ENCODE peak calls at places on chromosome X, in five cellular contexts. One of them, this sample, is unnamed.

GRCh38 chrX:106933538-106933961 is 13.3 kb downstream of the CLDN2 start:
- DNase-seq in fibroblast of lung: no peak
- DNase-seq in heart right ventricle: no peak
- DNase-seq in HuH-7.5: no peak
- DNase-seq in NCI-H2081: no peak
- DNase-seq in this sample: no peak

GRCh38 chrX:103628386-103629290 is at the start of gene TCEAL1:
- DNase-seq in heart right ventricle: peak
- DNase-seq in HuH-7.5: no peak
- DNase-seq in fibroblast of lung: peak
- DNase-seq in NCI-H2081: peak
- DNase-seq in this sample: peak

GRCh38 chrX:13130776-13131175 is 86.4 kb upstream of the FAM9C start:
- DNase-seq in fibroblast of lung: peak
- DNase-seq in HuH-7.5: no peak
- DNase-seq in NCI-H2081: no peak
- DNase-seq in heart right ventricle: no peak
- DNase-seq in this sample: no peak

GRCh38 chrX:12825801-12826200 is 34.6 kb downstream of the PRPS2 start:
- DNase-seq in fibroblast of lung: peak
- DNase-seq in HuH-7.5: no peak
- DNase-seq in NCI-H2081: no peak
- DNase-seq in heart right ventricle: no peak
- DNase-seq in this sample: no peak

GRCh38 chrX:139287155-139287924 is 243.2 kb upstream of the F9 start:
- DNase-seq in fibroblast of lung: no peak
- DNase-seq in heart right ventricle: no peak
- DNase-seq in HuH-7.5: no peak
- DNase-seq in NCI-H2081: no peak
- DNase-seq in this sample: no peak

GRCh38 chrX:153946910-153947769 is 2.7 kb upstream of the RENBP start:
- DNase-seq in HuH-7.5: peak
- DNase-seq in heart right ventricle: peak
- DNase-seq in NCI-H2081: peak
- DNase-seq in fibroblast of lung: peak
- DNase-seq in this sample: peak

GRCh38 chrX:132488092-132488749 is 617 bp downstream of the MBNL3 start:
- DNase-seq in heart right ventricle: peak
- DNase-seq in NCI-H2081: peak
- DNase-seq in fibroblast of lung: peak
- DNase-seq in HuH-7.5: no peak
- DNase-seq in this sample: no peak

GRCh38 chrX:131763674-131764073 is 219.8 kb downstream of the OR13H1 start:
- DNase-seq in fibroblast of lung: no peak
- DNase-seq in NCI-H2081: peak
- DNase-seq in HuH-7.5: no peak
- DNase-seq in heart right ventricle: no peak
- DNase-seq in this sample: no peak

GRCh38 chrX:154327026-154327820 is 31.6 kb downstream of the TKTL1 start:
- DNase-seq in heart right ventricle: no peak
- DNase-seq in NCI-H2081: no peak
- DNase-seq in HuH-7.5: no peak
- DNase-seq in fibroblast of lung: no peak
- DNase-seq in this sample: no peak

GRCh38 chrX:134543201-134543797 is 83.3 kb downstream of the HPRT1 start:
- DNase-seq in heart right ventricle: no peak
- DNase-seq in NCI-H2081: no peak
- DNase-seq in HuH-7.5: no peak
- DNase-seq in fibroblast of lung: peak
- DNase-seq in this sample: no peak

GRCh38 chrX:44843753-44844152 is at the start of gene DUSP21:
- DNase-seq in fibroblast of lung: no peak
- DNase-seq in HuH-7.5: no peak
- DNase-seq in NCI-H2081: no peak
- DNase-seq in heart right ventricle: no peak
- DNase-seq in this sample: peak

GRCh38 chrX:13220916-13221315 is 98.9 kb downstream of the ATXN3L start:
- DNase-seq in HuH-7.5: no peak
- DNase-seq in NCI-H2081: no peak
- DNase-seq in heart right ventricle: no peak
- DNase-seq in fibroblast of lung: peak
- DNase-seq in this sample: no peak

GRCh38 chrX:38311743-38312142 is 15.6 kb downstream of the RPGR start:
- DNase-seq in heart right ventricle: no peak
- DNase-seq in fibroblast of lung: no peak
- DNase-seq in NCI-H2081: no peak
- DNase-seq in HuH-7.5: no peak
- DNase-seq in this sample: no peak